ENCODE peak calls at places on chromosomes 4 and X, in nine cellular contexts. M is AG04450, H is tibial artery, L is SJSA1, P is coronary artery, Z is lower lobe of right lung, Y is cardiac muscle cell, R is substantia nigra, O is pancreas. T is an unnamed sample.

GRCh38 chr4:1991596-1992434 is 17.0 kb downstream of the NELFA start:
- DNase-seq in O (no peak), Y (no peak), L (no peak), Z (no peak), R (no peak), H (no peak), P (peak), M (no peak), T (no peak)

GRCh38 chr4:120693817-120694216 is 228.7 kb downstream of the PRDM5 start:
- DNase-seq in P (no peak), M (no peak), Y (no peak), Z (no peak), R (no peak), H (no peak), O (no peak), L (no peak), T (no peak)

GRCh38 chrX:150408561-150408960 is 45.4 kb downstream of the MAMLD1 start:
- DNase-seq in L (no peak), O (no peak), H (no peak), Y (no peak), P (no peak), Z (no peak), R (no peak), M (no peak), T (no peak)

GRCh38 chr4:147103403-147103946 is 157.8 kb upstream of the TTC29 start:
- DNase-seq in R (peak), H (peak), Y (peak), Z (no peak), L (peak), P (peak), O (no peak), M (peak), T (peak)

GRCh38 chrX:134603806-134604700 is 54.2 kb downstream of the PLAC1 start:
- DNase-seq in O (no peak), Y (no peak), Z (no peak), L (peak), P (no peak), R (no peak), M (peak), H (no peak), T (no peak)

GRCh38 chr4:7417639-7418038 is 17.1 kb downstream of the PSAPL1 start:
- DNase-seq in P (peak), M (no peak), L (no peak), R (no peak), H (peak), Z (no peak), Y (no peak), O (peak), T (no peak)

GRCh38 chrX:7586126-7586525 is 256.8 kb upstream of the VCX start:
- DNase-seq in Z (no peak), O (no peak), L (no peak), Y (peak), P (no peak), R (no peak), H (no peak), M (no peak), T (no peak)

GRCh38 chrX:118566359-118566758 is 70.7 kb downstream of the DOCK11 start:
- DNase-seq in L (no peak), Z (no peak), R (no peak), O (no peak), Y (no peak), P (no peak), H (no peak), M (no peak), T (no peak)

GRCh38 chr4:71377561-71377960 is 38.7 kb downstream of the SLC4A4 start:
- DNase-seq in Y (no peak), O (no peak), L (no peak), P (no peak), Z (no peak), R (no peak), H (no peak), M (peak), T (peak)

GRCh38 chrX:155767101-155767878 is 113.9 kb upstream of the VAMP7 start:
- DNase-seq in R (no peak), P (peak), O (no peak), L (peak), Z (peak), H (peak), M (peak), Y (peak), T (no peak)

GRCh38 chr4:89196056-89196674 is 84.8 kb downstream of the TIGD2 start:
- DNase-seq in L (peak), H (no peak), O (no peak), M (no peak), Z (no peak), P (no peak), R (no peak), Y (no peak), T (no peak)

GRCh38 chr4:88177981-88178632 is 19.7 kb upstream of the ABCG2 start:
- DNase-seq in H (no peak), L (peak), Z (peak), Y (peak), M (peak), P (no peak), O (no peak), R (no peak), T (peak)

GRCh38 chrX:85052636-85053343 is 49.1 kb downstream of the APOOL start:
- DNase-seq in Y (no peak), R (no peak), O (no peak), H (no peak), M (peak), L (no peak), Z (no peak), P (no peak), T (peak)

GRCh38 chrX:629230-630006 is 1.2 kb upstream of the SHOX start:
- DNase-seq in O (peak), H (no peak), Y (no peak), L (no peak), Z (no peak), P (no peak), R (no peak), M (no peak), T (no peak)

GRCh38 chr4:25347473-25347872 is 29.6 kb upstream of the ANAPC4 start:
- DNase-seq in R (no peak), H (no peak), P (no peak), M (no peak), Z (no peak), O (no peak), Y (peak), L (no peak), T (no peak)

GRCh38 chrX:78944351-78944750 is 840 bp upstream of the P2RY10 start:
- DNase-seq in H (no peak), L (no peak), O (no peak), R (no peak), P (no peak), Y (no peak), Z (no peak), M (no peak), T (no peak)

GRCh38 chr4:112348488-112349158 is 51.5 kb downstream of the ALPK1 start:
- DNase-seq in R (peak), P (no peak), Y (peak), L (peak), O (no peak), M (peak), H (peak), Z (no peak), T (peak)

GRCh38 chr4:10031663-10032590 is 10.6 kb upstream of the SLC2A9 start:
- DNase-seq in Z (no peak), L (no peak), P (no peak), R (no peak), H (no peak), M (no peak), O (no peak), Y (peak), T (no peak)
- H3K27ac ChIP-seq in Z (no peak), L (no peak), P (no peak), R (peak), H (no peak), M (no peak), O (no peak), Y (peak), T (peak)

DNA sequence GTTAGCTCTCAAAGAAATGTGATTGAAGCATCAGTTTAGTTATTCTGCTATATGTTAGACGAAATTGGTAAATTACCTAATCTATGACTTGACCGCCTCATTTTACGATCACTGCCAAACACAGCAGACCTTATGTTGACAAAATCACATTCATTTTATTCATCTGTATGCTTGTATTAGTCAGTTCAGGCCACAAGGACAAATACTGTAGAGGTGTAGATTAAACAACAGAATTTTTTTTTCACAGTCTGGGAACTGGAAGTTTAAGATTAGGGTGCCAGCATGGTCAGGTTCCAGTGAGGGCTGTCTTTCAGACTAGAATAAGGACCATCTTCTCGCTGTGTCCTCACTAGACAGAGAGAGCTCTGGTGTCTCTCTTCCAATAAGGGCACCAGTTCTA is 177.1 kb downstream of the NWD2 start:
- DNase-seq in Z (no peak), M (no peak), H (no peak), O (no peak), R (no peak), Y (no peak), L (no peak), P (no peak), T (no peak)
- H3K27ac ChIP-seq in Z (no peak), M (no peak), H (no peak), O (peak), R (no peak), Y (no peak), L (no peak), P (no peak), T (no peak)

GRCh38 chr4:26858947-26859401 is 1.7 kb upstream of the STIM2 start:
- DNase-seq in Z (no peak), L (no peak), R (no peak), O (no peak), H (no peak), M (no peak), P (no peak), Y (no peak), T (no peak)
- H3K27ac ChIP-seq in Z (peak), L (no peak), R (no peak), O (peak), H (no peak), M (no peak), P (no peak), Y (no peak), T (peak)

DNA sequence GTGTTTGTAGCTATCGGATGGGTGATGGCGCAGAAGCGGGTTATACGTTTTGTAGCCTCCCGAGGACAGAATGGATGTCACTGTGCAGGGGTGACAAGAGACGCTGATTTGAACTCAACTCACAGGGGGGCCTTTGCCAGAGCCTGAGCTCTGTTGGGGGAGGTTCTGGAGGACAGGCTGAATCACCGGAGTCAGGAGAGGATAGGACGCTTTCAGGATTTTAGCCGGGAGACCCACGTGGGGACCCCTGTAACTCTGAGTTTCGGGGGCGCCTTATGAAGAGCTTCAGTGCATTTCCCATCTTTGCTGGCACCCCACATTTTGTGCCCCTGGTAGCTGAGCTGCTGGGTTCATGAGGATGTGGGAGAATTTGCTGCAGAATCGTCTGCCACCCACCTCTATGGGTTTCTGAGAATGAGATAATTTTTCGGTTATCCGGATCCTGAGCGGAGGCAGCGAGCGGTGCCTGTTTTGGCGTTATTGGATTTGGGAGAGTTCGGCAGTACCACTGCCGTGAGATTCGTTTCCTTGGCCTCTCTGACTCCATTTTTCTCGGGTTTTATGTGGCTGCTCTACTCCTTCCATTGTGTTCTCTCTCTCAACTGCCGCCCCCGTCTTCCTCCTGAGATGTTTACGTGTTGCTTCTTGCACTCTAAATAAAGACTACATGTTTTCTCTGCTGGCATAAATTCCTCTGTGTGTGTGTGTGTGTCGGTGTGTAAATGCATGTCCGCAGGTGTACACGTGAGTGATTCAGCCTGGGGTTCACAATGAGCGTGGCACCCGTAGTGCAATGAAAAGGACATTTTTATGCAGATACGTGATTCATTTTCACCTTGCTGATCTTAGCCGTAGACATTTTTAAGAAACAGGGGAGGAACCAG is 81.8 kb downstream of the STOX2 start:
- DNase-seq in M (no peak), Y (no peak), L (no peak), O (no peak), Z (no peak), R (no peak), P (no peak), H (no peak), T (peak)
- H3K27ac ChIP-seq in M (peak), Y (peak), L (no peak), O (no peak), Z (peak), R (peak), P (peak), H (peak), T (peak)

GRCh38 chr4:140809671-140810070 is 53.5 kb upstream of the TBC1D9 start:
- DNase-seq in M (no peak), P (no peak), Y (no peak), Z (no peak), H (no peak), R (no peak), L (no peak), O (no peak), T (no peak)
- H3K27ac ChIP-seq in M (no peak), P (peak), Y (no peak), Z (no peak), H (no peak), R (no peak), L (no peak), O (no peak), T (no peak)